ENCODE peak calls at places on chromosomes 11 and 22, in ten cellular contexts. One of them, this sample, is unnamed. For H3K4me1, the result is how much of the 10 kb centered on the place peaks cover.

GRCh38 chr11:78030429-78031325 is 7.6 kb upstream of the KCTD14 start:
- DNase-seq in left ventricle myocardium inferior: peak
- DNase-seq in upper lobe of right lung: peak
- DNase-seq in Peyer's patch: peak
- DNase-seq in psoas muscle: peak
- DNase-seq in neural progenitor cell: peak
- DNase-seq in tibial artery: peak
- DNase-seq in A673: peak
- DNase-seq in mucosa of descending colon: peak
- DNase-seq in spleen: no peak
- DNase-seq in this sample: peak

GRCh38 chr22:40560551-40560950 is 76.0 kb downstream of the MRTFA start:
- DNase-seq in tibial artery: no peak
- DNase-seq in mucosa of descending colon: no peak
- DNase-seq in left ventricle myocardium inferior: no peak
- DNase-seq in Peyer's patch: no peak
- DNase-seq in upper lobe of right lung: no peak
- DNase-seq in psoas muscle: no peak
- DNase-seq in A673: peak
- DNase-seq in spleen: no peak
- DNase-seq in neural progenitor cell: no peak
- DNase-seq in this sample: no peak

GRCh38 chr11:61578819-61579218 is 2.1 kb downstream of the SYT7 start:
- DNase-seq in A673: no peak
- DNase-seq in neural progenitor cell: no peak
- DNase-seq in mucosa of descending colon: no peak
- DNase-seq in spleen: no peak
- DNase-seq in left ventricle myocardium inferior: no peak
- DNase-seq in Peyer's patch: no peak
- DNase-seq in tibial artery: no peak
- DNase-seq in psoas muscle: no peak
- DNase-seq in upper lobe of right lung: no peak
- DNase-seq in this sample: no peak

GRCh38 chr11:13094930-13095687 is 86.0 kb downstream of the RASSF10 start:
- DNase-seq in A673: no peak
- DNase-seq in tibial artery: no peak
- DNase-seq in mucosa of descending colon: no peak
- DNase-seq in Peyer's patch: no peak
- DNase-seq in upper lobe of right lung: no peak
- DNase-seq in neural progenitor cell: no peak
- DNase-seq in left ventricle myocardium inferior: no peak
- DNase-seq in psoas muscle: no peak
- DNase-seq in spleen: no peak
- DNase-seq in this sample: peak

GRCh38 chr11:134360050-134360835 is 28.5 kb downstream of the GLB1L2 start:
- DNase-seq in mucosa of descending colon: peak
- DNase-seq in tibial artery: peak
- DNase-seq in A673: peak
- DNase-seq in left ventricle myocardium inferior: peak
- DNase-seq in upper lobe of right lung: peak
- DNase-seq in psoas muscle: peak
- DNase-seq in spleen: peak
- DNase-seq in Peyer's patch: peak
- DNase-seq in neural progenitor cell: peak
- DNase-seq in this sample: peak

GRCh38 chr11:67396587-67397398 is 4.9 kb downstream of the PPP1CA start:
- DNase-seq in A673: no peak
- DNase-seq in left ventricle myocardium inferior: no peak
- DNase-seq in psoas muscle: no peak
- DNase-seq in tibial artery: no peak
- DNase-seq in Peyer's patch: no peak
- DNase-seq in upper lobe of right lung: no peak
- DNase-seq in spleen: peak
- DNase-seq in neural progenitor cell: no peak
- DNase-seq in mucosa of descending colon: no peak
- DNase-seq in this sample: no peak

GRCh38 chr22:32661296-32661695 is 140.2 kb upstream of the TIMP3 start:
- DNase-seq in upper lobe of right lung: no peak
- DNase-seq in A673: no peak
- DNase-seq in left ventricle myocardium inferior: peak
- DNase-seq in spleen: no peak
- DNase-seq in mucosa of descending colon: peak
- DNase-seq in tibial artery: peak
- DNase-seq in psoas muscle: peak
- DNase-seq in Peyer's patch: peak
- DNase-seq in neural progenitor cell: no peak
- DNase-seq in this sample: peak

GRCh38 chr11:78722786-78723185 is 148.1 kb upstream of the NARS2 start:
- DNase-seq in upper lobe of right lung: no peak
- DNase-seq in neural progenitor cell: no peak
- DNase-seq in mucosa of descending colon: no peak
- DNase-seq in psoas muscle: no peak
- DNase-seq in tibial artery: no peak
- DNase-seq in spleen: no peak
- DNase-seq in left ventricle myocardium inferior: no peak
- DNase-seq in Peyer's patch: no peak
- DNase-seq in A673: no peak
- DNase-seq in this sample: no peak

GRCh38 chr11:111320728-111321568 is 22.6 kb downstream of the POU2AF3 start:
- DNase-seq in spleen: no peak
- DNase-seq in A673: peak
- DNase-seq in Peyer's patch: peak
- DNase-seq in upper lobe of right lung: no peak
- DNase-seq in mucosa of descending colon: no peak
- DNase-seq in left ventricle myocardium inferior: no peak
- DNase-seq in tibial artery: no peak
- DNase-seq in neural progenitor cell: peak
- DNase-seq in psoas muscle: no peak
- DNase-seq in this sample: no peak

GRCh38 chr11:108906329-108906728 is 241.5 kb downstream of the DDX10 start:
- DNase-seq in mucosa of descending colon: no peak
- DNase-seq in psoas muscle: no peak
- DNase-seq in upper lobe of right lung: no peak
- DNase-seq in left ventricle myocardium inferior: no peak
- DNase-seq in spleen: no peak
- DNase-seq in tibial artery: no peak
- DNase-seq in Peyer's patch: no peak
- DNase-seq in A673: peak
- DNase-seq in neural progenitor cell: no peak
- DNase-seq in this sample: no peak

GRCh38 chr22:45511847-45512261 is 9.2 kb downstream of the FBLN1 start:
- DNase-seq in Peyer's patch: peak
- DNase-seq in spleen: no peak
- DNase-seq in A673: no peak
- DNase-seq in left ventricle myocardium inferior: peak
- DNase-seq in neural progenitor cell: no peak
- DNase-seq in mucosa of descending colon: peak
- DNase-seq in psoas muscle: peak
- DNase-seq in upper lobe of right lung: no peak
- DNase-seq in tibial artery: peak
- DNase-seq in this sample: peak

GRCh38 chr22:38823637-38824036 is 20.2 kb downstream of the NPTXR start:
- DNase-seq in Peyer's patch: no peak
- DNase-seq in upper lobe of right lung: no peak
- DNase-seq in spleen: no peak
- DNase-seq in psoas muscle: no peak
- DNase-seq in tibial artery: no peak
- DNase-seq in A673: no peak
- DNase-seq in left ventricle myocardium inferior: no peak
- DNase-seq in mucosa of descending colon: no peak
- DNase-seq in neural progenitor cell: no peak
- DNase-seq in this sample: no peak

GRCh38 chr11:106668147-106668546 is 350.1 kb downstream of the GUCY1A2 start:
- DNase-seq in Peyer's patch: no peak
- DNase-seq in A673: no peak
- DNase-seq in neural progenitor cell: no peak
- DNase-seq in mucosa of descending colon: no peak
- DNase-seq in left ventricle myocardium inferior: no peak
- DNase-seq in tibial artery: no peak
- DNase-seq in upper lobe of right lung: no peak
- DNase-seq in spleen: no peak
- DNase-seq in psoas muscle: no peak
- DNase-seq in this sample: no peak

GRCh38 chr11:15198284-15198683 is 83.6 kb downstream of the INSC start:
- DNase-seq in mucosa of descending colon: no peak
- DNase-seq in Peyer's patch: no peak
- DNase-seq in upper lobe of right lung: no peak
- DNase-seq in spleen: no peak
- DNase-seq in tibial artery: no peak
- DNase-seq in neural progenitor cell: no peak
- DNase-seq in left ventricle myocardium inferior: no peak
- DNase-seq in A673: no peak
- DNase-seq in psoas muscle: no peak
- DNase-seq in this sample: no peak

GRCh38 chr22:36727110-36727509 is 23.6 kb upstream of the CACNG2 start:
- DNase-seq in neural progenitor cell: no peak
- DNase-seq in upper lobe of right lung: peak
- DNase-seq in A673: no peak
- DNase-seq in psoas muscle: no peak
- DNase-seq in spleen: no peak
- DNase-seq in left ventricle myocardium inferior: no peak
- DNase-seq in Peyer's patch: peak
- DNase-seq in tibial artery: no peak
- DNase-seq in mucosa of descending colon: no peak
- DNase-seq in this sample: no peak

GRCh38 chr22:46654927-46655595 is 34.9 kb downstream of the GRAMD4 start:
- DNase-seq in A673: no peak
- DNase-seq in upper lobe of right lung: no peak
- DNase-seq in neural progenitor cell: no peak
- DNase-seq in mucosa of descending colon: no peak
- DNase-seq in Peyer's patch: no peak
- DNase-seq in psoas muscle: no peak
- DNase-seq in spleen: no peak
- DNase-seq in tibial artery: no peak
- DNase-seq in left ventricle myocardium inferior: no peak
- DNase-seq in this sample: no peak

DNA sequence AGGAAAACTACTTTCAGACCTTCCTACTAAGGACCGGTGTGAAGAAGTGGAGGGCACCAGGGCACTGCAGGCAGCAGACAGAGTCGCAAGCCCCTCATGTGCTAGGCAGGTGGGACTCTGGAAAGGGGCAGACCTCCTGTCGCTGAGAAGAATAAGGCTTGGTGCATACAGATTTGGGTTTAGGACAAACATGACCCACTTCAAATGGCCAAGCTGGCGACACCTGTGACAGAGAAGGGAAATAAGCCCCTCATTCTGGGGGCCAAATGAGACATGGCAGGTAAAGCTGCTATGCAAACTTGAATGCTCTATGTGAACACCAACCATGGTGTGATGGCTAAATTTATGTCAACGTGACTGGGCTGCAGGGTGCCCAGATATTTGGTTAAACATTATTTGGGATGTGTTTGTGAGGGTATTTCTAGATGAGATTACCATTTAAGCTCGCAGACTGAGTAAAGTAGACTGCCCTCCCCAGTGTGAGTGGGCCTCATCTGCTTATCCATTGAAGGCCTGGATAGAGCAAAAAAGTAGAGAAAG is 112.4 kb upstream of the PITPNB start:
- DNase-seq in tibial artery: no peak
- DNase-seq in spleen: peak
- DNase-seq in neural progenitor cell: no peak
- DNase-seq in left ventricle myocardium inferior: no peak
- DNase-seq in psoas muscle: no peak
- DNase-seq in Peyer's patch: no peak
- DNase-seq in upper lobe of right lung: peak
- DNase-seq in A673: no peak
- DNase-seq in mucosa of descending colon: no peak
- DNase-seq in this sample: peak
- TF ChIP-seq CTCF in tibial artery: no peak
- TF ChIP-seq CTCF in spleen: no peak
- TF ChIP-seq CTCF in neural progenitor cell: no peak
- TF ChIP-seq CTCF in left ventricle myocardium inferior: no peak
- TF ChIP-seq CTCF in psoas muscle: no peak
- TF ChIP-seq CTCF in Peyer's patch: no peak
- TF ChIP-seq CTCF in upper lobe of right lung: no peak
- TF ChIP-seq CTCF in A673: no peak
- TF ChIP-seq CTCF in mucosa of descending colon: no peak
- TF ChIP-seq CTCF in this sample: no peak

DNA sequence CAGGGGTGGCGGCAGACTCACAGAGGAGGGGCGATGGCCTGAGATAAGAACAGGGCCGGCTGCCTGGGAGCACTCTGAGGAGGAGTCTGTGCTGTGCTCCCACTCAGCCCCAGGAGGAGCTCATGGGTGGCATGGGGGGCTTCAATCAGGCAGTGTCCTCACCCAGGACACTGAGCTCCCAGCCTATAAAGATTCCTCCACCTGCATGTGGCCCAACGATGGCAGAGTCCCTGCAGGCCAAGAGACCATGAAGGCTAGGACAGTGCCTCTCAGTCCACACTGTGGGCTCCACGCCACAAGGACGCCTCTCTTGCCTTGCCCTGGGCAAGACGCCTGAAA is 1.9 kb downstream of the CST6 start:
- DNase-seq in left ventricle myocardium inferior: no peak
- DNase-seq in mucosa of descending colon: no peak
- DNase-seq in neural progenitor cell: no peak
- DNase-seq in psoas muscle: no peak
- DNase-seq in Peyer's patch: no peak
- DNase-seq in tibial artery: no peak
- DNase-seq in A673: no peak
- DNase-seq in spleen: no peak
- DNase-seq in upper lobe of right lung: no peak
- DNase-seq in this sample: no peak
- H3K4me1 ChIP-seq in left ventricle myocardium inferior: under half
- H3K4me1 ChIP-seq in mucosa of descending colon: under half
- H3K4me1 ChIP-seq in neural progenitor cell: under half
- H3K4me1 ChIP-seq in psoas muscle: under half
- H3K4me1 ChIP-seq in Peyer's patch: under half
- H3K4me1 ChIP-seq in tibial artery: under half
- H3K4me1 ChIP-seq in A673: under half
- H3K4me1 ChIP-seq in spleen: under half
- H3K4me1 ChIP-seq in upper lobe of right lung: under half
- H3K4me1 ChIP-seq in this sample: under half

GRCh38 chr11:93741094-93741881 is at the start of the genes C11orf54 and TAF1D:
- DNase-seq in upper lobe of right lung: peak
- DNase-seq in A673: peak
- DNase-seq in neural progenitor cell: peak
- DNase-seq in left ventricle myocardium inferior: peak
- DNase-seq in Peyer's patch: peak
- DNase-seq in mucosa of descending colon: peak
- DNase-seq in spleen: peak
- DNase-seq in tibial artery: peak
- DNase-seq in psoas muscle: peak
- DNase-seq in this sample: peak
- TF ChIP-seq CTCF in upper lobe of right lung: no peak
- TF ChIP-seq CTCF in A673: no peak
- TF ChIP-seq CTCF in neural progenitor cell: no peak
- TF ChIP-seq CTCF in left ventricle myocardium inferior: peak
- TF ChIP-seq CTCF in Peyer's patch: peak
- TF ChIP-seq CTCF in mucosa of descending colon: no peak
- TF ChIP-seq CTCF in spleen: peak
- TF ChIP-seq CTCF in tibial artery: no peak
- TF ChIP-seq CTCF in psoas muscle: no peak
- TF ChIP-seq CTCF in this sample: no peak

DNA sequence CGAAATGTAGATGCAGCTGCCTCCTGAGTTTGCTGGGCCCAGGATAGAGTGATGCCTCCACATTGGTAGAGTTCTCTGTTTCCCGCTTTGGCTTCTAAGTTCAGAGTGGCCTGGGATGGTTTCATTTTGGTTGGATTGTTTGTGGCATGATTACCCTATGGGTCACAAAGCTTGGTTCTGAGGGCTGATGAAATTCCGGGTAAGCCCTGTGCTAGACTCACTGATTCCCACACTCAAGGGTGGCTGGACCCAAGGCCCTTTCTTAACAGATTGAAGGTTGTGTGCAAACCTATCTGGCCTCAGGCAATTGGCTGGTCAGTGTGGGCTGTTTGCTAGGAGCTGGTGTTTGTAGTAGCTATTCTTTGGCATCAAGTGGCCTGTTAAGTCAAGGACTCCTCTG is 158.4 kb downstream of the MYO18B start:
- DNase-seq in mucosa of descending colon: no peak
- DNase-seq in Peyer's patch: no peak
- DNase-seq in left ventricle myocardium inferior: no peak
- DNase-seq in A673: no peak
- DNase-seq in upper lobe of right lung: no peak
- DNase-seq in spleen: no peak
- DNase-seq in psoas muscle: no peak
- DNase-seq in neural progenitor cell: no peak
- DNase-seq in tibial artery: no peak
- DNase-seq in this sample: no peak
- H3K4me1 ChIP-seq in mucosa of descending colon: under half
- H3K4me1 ChIP-seq in Peyer's patch: under half
- H3K4me1 ChIP-seq in left ventricle myocardium inferior: under half
- H3K4me1 ChIP-seq in A673: under half
- H3K4me1 ChIP-seq in upper lobe of right lung: under half
- H3K4me1 ChIP-seq in spleen: under half
- H3K4me1 ChIP-seq in psoas muscle: under half
- H3K4me1 ChIP-seq in neural progenitor cell: under half
- H3K4me1 ChIP-seq in tibial artery: under half
- H3K4me1 ChIP-seq in this sample: under half